ENCODE peak calls at places on chromosomes 7 and 10, in nine cellular contexts. One of them, this sample, is unnamed. For H3K4me1, the result is how much of the 10 kb centered on the place peaks cover.

GRCh38 chr7:107118109-107118900 is 50.5 kb upstream of the HBP1 start:
- DNase-seq in neural progenitor cell: no peak
- DNase-seq in breast epithelium: no peak
- DNase-seq in psoas muscle: no peak
- DNase-seq in body of pancreas: no peak
- DNase-seq in trophoblast cell: peak
- DNase-seq in colonic mucosa: no peak
- DNase-seq in PC-3: no peak
- DNase-seq in fibroblast of lung: peak
- DNase-seq in this sample: no peak

GRCh38 chr7:8408871-8409270 is 24.5 kb upstream of the NXPH1 start:
- DNase-seq in neural progenitor cell: no peak
- DNase-seq in breast epithelium: no peak
- DNase-seq in psoas muscle: no peak
- DNase-seq in body of pancreas: no peak
- DNase-seq in trophoblast cell: no peak
- DNase-seq in colonic mucosa: no peak
- DNase-seq in PC-3: no peak
- DNase-seq in fibroblast of lung: no peak
- DNase-seq in this sample: no peak

GRCh38 chr10:70272925-70273316 is 10.9 kb downstream of the NPFFR1 start:
- DNase-seq in neural progenitor cell: no peak
- DNase-seq in breast epithelium: no peak
- DNase-seq in psoas muscle: no peak
- DNase-seq in body of pancreas: no peak
- DNase-seq in trophoblast cell: peak
- DNase-seq in colonic mucosa: no peak
- DNase-seq in PC-3: peak
- DNase-seq in fibroblast of lung: peak
- DNase-seq in this sample: no peak

GRCh38 chr10:119270893-119271361 is 63.6 kb downstream of the GRK5 start:
- DNase-seq in neural progenitor cell: no peak
- DNase-seq in breast epithelium: no peak
- DNase-seq in psoas muscle: peak
- DNase-seq in body of pancreas: peak
- DNase-seq in trophoblast cell: peak
- DNase-seq in colonic mucosa: peak
- DNase-seq in PC-3: peak
- DNase-seq in fibroblast of lung: peak
- DNase-seq in this sample: peak

GRCh38 chr7:45699726-45700390 is 125.7 kb downstream of the ADCY1 start:
- DNase-seq in neural progenitor cell: no peak
- DNase-seq in breast epithelium: peak
- DNase-seq in psoas muscle: no peak
- DNase-seq in body of pancreas: peak
- DNase-seq in trophoblast cell: no peak
- DNase-seq in colonic mucosa: peak
- DNase-seq in PC-3: no peak
- DNase-seq in fibroblast of lung: no peak
- DNase-seq in this sample: peak

GRCh38 chr10:101569838-101570763 is 18.0 kb downstream of the POLL start:
- DNase-seq in neural progenitor cell: peak
- DNase-seq in breast epithelium: peak
- DNase-seq in psoas muscle: peak
- DNase-seq in body of pancreas: peak
- DNase-seq in trophoblast cell: peak
- DNase-seq in colonic mucosa: peak
- DNase-seq in PC-3: peak
- DNase-seq in fibroblast of lung: peak
- DNase-seq in this sample: peak

GRCh38 chr7:87561702-87562101 is 39.0 kb downstream of the ABCB1 start:
- DNase-seq in neural progenitor cell: no peak
- DNase-seq in breast epithelium: no peak
- DNase-seq in psoas muscle: no peak
- DNase-seq in body of pancreas: no peak
- DNase-seq in trophoblast cell: no peak
- DNase-seq in colonic mucosa: no peak
- DNase-seq in PC-3: no peak
- DNase-seq in fibroblast of lung: no peak
- DNase-seq in this sample: no peak

GRCh38 chr7:86963599-86964230 is 95.7 kb downstream of the ELAPOR2 start:
- DNase-seq in neural progenitor cell: peak
- DNase-seq in breast epithelium: no peak
- DNase-seq in psoas muscle: no peak
- DNase-seq in body of pancreas: no peak
- DNase-seq in trophoblast cell: peak
- DNase-seq in colonic mucosa: no peak
- DNase-seq in PC-3: no peak
- DNase-seq in fibroblast of lung: peak
- DNase-seq in this sample: no peak

GRCh38 chr10:96632974-96633373 is 46.2 kb upstream of the TM9SF3 start:
- DNase-seq in neural progenitor cell: no peak
- DNase-seq in breast epithelium: peak
- DNase-seq in psoas muscle: no peak
- DNase-seq in body of pancreas: peak
- DNase-seq in trophoblast cell: peak
- DNase-seq in colonic mucosa: no peak
- DNase-seq in PC-3: no peak
- DNase-seq in fibroblast of lung: no peak
- DNase-seq in this sample: no peak

GRCh38 chr10:95434583-95434982 is 126.6 kb downstream of the SORBS1 start:
- DNase-seq in neural progenitor cell: no peak
- DNase-seq in breast epithelium: no peak
- DNase-seq in psoas muscle: no peak
- DNase-seq in body of pancreas: no peak
- DNase-seq in trophoblast cell: no peak
- DNase-seq in colonic mucosa: no peak
- DNase-seq in PC-3: no peak
- DNase-seq in fibroblast of lung: no peak
- DNase-seq in this sample: no peak
- H3K4me1 ChIP-seq in neural progenitor cell: under half
- H3K4me1 ChIP-seq in breast epithelium: under half
- H3K4me1 ChIP-seq in psoas muscle: half or more
- H3K4me1 ChIP-seq in body of pancreas: under half
- H3K4me1 ChIP-seq in trophoblast cell: under half
- H3K4me1 ChIP-seq in colonic mucosa: under half
- H3K4me1 ChIP-seq in PC-3: under half
- H3K4me1 ChIP-seq in fibroblast of lung: under half
- H3K4me1 ChIP-seq in this sample: half or more

GRCh38 chr7:38830826-38831225 is 78.2 kb downstream of the VPS41 start:
- DNase-seq in neural progenitor cell: no peak
- DNase-seq in breast epithelium: no peak
- DNase-seq in psoas muscle: no peak
- DNase-seq in body of pancreas: no peak
- DNase-seq in trophoblast cell: no peak
- DNase-seq in colonic mucosa: no peak
- DNase-seq in PC-3: no peak
- DNase-seq in fibroblast of lung: no peak
- DNase-seq in this sample: no peak
- H3K27ac ChIP-seq in neural progenitor cell: peak
- H3K27ac ChIP-seq in breast epithelium: no peak
- H3K27ac ChIP-seq in psoas muscle: no peak
- H3K27ac ChIP-seq in body of pancreas: peak
- H3K27ac ChIP-seq in trophoblast cell: no peak
- H3K27ac ChIP-seq in colonic mucosa: no peak
- H3K27ac ChIP-seq in PC-3: no peak
- H3K27ac ChIP-seq in fibroblast of lung: no peak
- H3K27ac ChIP-seq in this sample: no peak

GRCh38 chr7:39948375-39948774 is 1.7 kb upstream of the CDK13 start:
- DNase-seq in neural progenitor cell: no peak
- DNase-seq in breast epithelium: no peak
- DNase-seq in psoas muscle: no peak
- DNase-seq in body of pancreas: no peak
- DNase-seq in trophoblast cell: no peak
- DNase-seq in colonic mucosa: no peak
- DNase-seq in PC-3: no peak
- DNase-seq in fibroblast of lung: no peak
- DNase-seq in this sample: no peak
- H3K4me3 ChIP-seq in neural progenitor cell: peak
- H3K4me3 ChIP-seq in breast epithelium: peak
- H3K4me3 ChIP-seq in psoas muscle: peak
- H3K4me3 ChIP-seq in body of pancreas: peak
- H3K4me3 ChIP-seq in trophoblast cell: no peak
- H3K4me3 ChIP-seq in colonic mucosa: peak
- H3K4me3 ChIP-seq in PC-3: peak
- H3K4me3 ChIP-seq in fibroblast of lung: peak
- H3K4me3 ChIP-seq in this sample: peak

GRCh38 chr10:99537381-99538286 is 4.9 kb downstream of the NKX2-3 start:
- DNase-seq in neural progenitor cell: peak
- DNase-seq in breast epithelium: no peak
- DNase-seq in psoas muscle: no peak
- DNase-seq in body of pancreas: no peak
- DNase-seq in trophoblast cell: no peak
- DNase-seq in colonic mucosa: no peak
- DNase-seq in PC-3: no peak
- DNase-seq in fibroblast of lung: no peak
- DNase-seq in this sample: no peak
- H3K4me1 ChIP-seq in neural progenitor cell: under half
- H3K4me1 ChIP-seq in breast epithelium: under half
- H3K4me1 ChIP-seq in psoas muscle: under half
- H3K4me1 ChIP-seq in body of pancreas: under half
- H3K4me1 ChIP-seq in trophoblast cell: under half
- H3K4me1 ChIP-seq in colonic mucosa: under half
- H3K4me1 ChIP-seq in PC-3: under half
- H3K4me1 ChIP-seq in fibroblast of lung: under half
- H3K4me1 ChIP-seq in this sample: under half

DNA sequence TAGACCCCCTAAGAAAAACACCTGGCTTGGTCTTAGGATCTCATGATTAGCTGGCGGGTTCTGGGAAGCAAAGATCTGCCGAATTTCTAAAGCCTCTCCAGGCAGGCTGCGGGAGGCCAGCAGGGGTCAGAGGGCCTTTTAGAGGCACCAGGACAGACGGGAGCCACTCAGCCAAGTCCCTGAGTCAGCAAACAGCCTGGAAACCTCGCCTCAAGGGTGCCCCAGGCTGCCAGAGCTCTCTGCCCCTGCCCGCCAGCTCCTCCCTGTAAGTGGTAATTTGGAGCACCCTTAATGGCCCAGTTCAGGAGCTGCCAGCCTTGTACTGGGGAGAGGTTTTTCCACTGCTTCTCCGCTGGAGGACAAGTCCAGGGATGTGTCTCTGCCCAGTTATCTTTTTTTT is 88.7 kb downstream of the HIP1 start:
- DNase-seq in neural progenitor cell: peak
- DNase-seq in breast epithelium: no peak
- DNase-seq in psoas muscle: peak
- DNase-seq in body of pancreas: no peak
- DNase-seq in trophoblast cell: no peak
- DNase-seq in colonic mucosa: no peak
- DNase-seq in PC-3: no peak
- DNase-seq in fibroblast of lung: no peak
- DNase-seq in this sample: no peak
- H3K27ac ChIP-seq in neural progenitor cell: peak
- H3K27ac ChIP-seq in breast epithelium: peak
- H3K27ac ChIP-seq in psoas muscle: peak
- H3K27ac ChIP-seq in body of pancreas: peak
- H3K27ac ChIP-seq in trophoblast cell: no peak
- H3K27ac ChIP-seq in colonic mucosa: no peak
- H3K27ac ChIP-seq in PC-3: no peak
- H3K27ac ChIP-seq in fibroblast of lung: no peak
- H3K27ac ChIP-seq in this sample: peak

GRCh38 chr10:22477365-22478287 is 132.3 kb downstream of the SPAG6 start:
- DNase-seq in neural progenitor cell: peak
- DNase-seq in breast epithelium: no peak
- DNase-seq in psoas muscle: no peak
- DNase-seq in body of pancreas: no peak
- DNase-seq in trophoblast cell: no peak
- DNase-seq in colonic mucosa: no peak
- DNase-seq in PC-3: no peak
- DNase-seq in fibroblast of lung: no peak
- DNase-seq in this sample: no peak
- H3K4me3 ChIP-seq in neural progenitor cell: peak
- H3K4me3 ChIP-seq in breast epithelium: no peak
- H3K4me3 ChIP-seq in psoas muscle: no peak
- H3K4me3 ChIP-seq in body of pancreas: no peak
- H3K4me3 ChIP-seq in trophoblast cell: peak
- H3K4me3 ChIP-seq in colonic mucosa: no peak
- H3K4me3 ChIP-seq in PC-3: no peak
- H3K4me3 ChIP-seq in fibroblast of lung: no peak
- H3K4me3 ChIP-seq in this sample: no peak

GRCh38 chr7:134827889-134828288 is 48.5 kb downstream of the CALD1 start:
- DNase-seq in neural progenitor cell: no peak
- DNase-seq in breast epithelium: no peak
- DNase-seq in psoas muscle: no peak
- DNase-seq in body of pancreas: no peak
- DNase-seq in trophoblast cell: no peak
- DNase-seq in colonic mucosa: no peak
- DNase-seq in PC-3: no peak
- DNase-seq in fibroblast of lung: peak
- DNase-seq in this sample: no peak

GRCh38 chr7:134828361-134828760 is 48.9 kb downstream of the CALD1 start:
- DNase-seq in neural progenitor cell: no peak
- DNase-seq in breast epithelium: no peak
- DNase-seq in psoas muscle: no peak
- DNase-seq in body of pancreas: no peak
- DNase-seq in trophoblast cell: no peak
- DNase-seq in colonic mucosa: no peak
- DNase-seq in PC-3: no peak
- DNase-seq in fibroblast of lung: peak
- DNase-seq in this sample: no peak

GRCh38 chr7:134827436-134827835 is 48.0 kb downstream of the CALD1 start:
- DNase-seq in neural progenitor cell: no peak
- DNase-seq in breast epithelium: no peak
- DNase-seq in psoas muscle: no peak
- DNase-seq in body of pancreas: no peak
- DNase-seq in trophoblast cell: no peak
- DNase-seq in colonic mucosa: no peak
- DNase-seq in PC-3: no peak
- DNase-seq in fibroblast of lung: no peak
- DNase-seq in this sample: no peak

GRCh38 chr7:134823400-134823799 is 44.0 kb downstream of the CALD1 start:
- DNase-seq in neural progenitor cell: no peak
- DNase-seq in breast epithelium: no peak
- DNase-seq in psoas muscle: no peak
- DNase-seq in body of pancreas: no peak
- DNase-seq in trophoblast cell: peak
- DNase-seq in colonic mucosa: no peak
- DNase-seq in PC-3: no peak
- DNase-seq in fibroblast of lung: peak
- DNase-seq in this sample: no peak

GRCh38 chr7:134826105-134826504 is 46.7 kb downstream of the CALD1 start:
- DNase-seq in neural progenitor cell: no peak
- DNase-seq in breast epithelium: no peak
- DNase-seq in psoas muscle: no peak
- DNase-seq in body of pancreas: no peak
- DNase-seq in trophoblast cell: no peak
- DNase-seq in colonic mucosa: no peak
- DNase-seq in PC-3: no peak
- DNase-seq in fibroblast of lung: peak
- DNase-seq in this sample: no peak
- H3K4me1 ChIP-seq in neural progenitor cell: under half
- H3K4me1 ChIP-seq in breast epithelium: under half
- H3K4me1 ChIP-seq in psoas muscle: under half
- H3K4me1 ChIP-seq in body of pancreas: under half
- H3K4me1 ChIP-seq in trophoblast cell: under half
- H3K4me1 ChIP-seq in colonic mucosa: under half
- H3K4me1 ChIP-seq in PC-3: under half
- H3K4me1 ChIP-seq in fibroblast of lung: under half
- H3K4me1 ChIP-seq in this sample: half or more

This sample was measured in tibial artery.